ENCODE peak calls at places on chromosome 17, in four cellular contexts. C, N, Z and U are unnamed samples.
A peak's percentile ranks its signal among the peaks of the same experiment; 100 is the strongest.

GRCh38 chr17:37284198-37284597 is 91.6 kb upstream of the C17orf78 start:
- DNase-seq in C (no peak), Z (no peak), N (no peak), U (no peak)

GRCh38 chr17:39187152-39187830 is 10.2 kb downstream of the CACNB1 start:
- DNase-seq in Z (no peak), C (no peak), N (no peak), U (no peak)

GRCh38 chr17:1177099-1177996 is 2.4 kb downstream of the ABR start:
- DNase-seq in N (no peak), Z (no peak), C (no peak), U (no peak)

GRCh38 chr17:76265624-76266243 is 586 bp downstream of the UBALD2 start:
- DNase-seq in Z (no peak), C (peak; percentile 63), N (peak; percentile 40), U (no peak)

GRCh38 chr17:68613739-68614298 is 12.7 kb upstream of the FAM20A start:
- DNase-seq in C (peak; percentile 60), Z (peak; percentile 86), N (peak; percentile 49), U (no peak)

GRCh38 chr17:37781451-37781850 is 36.6 kb upstream of the HNF1B start:
- DNase-seq in C (no peak), Z (no peak), N (no peak), U (no peak)

GRCh38 chr17:48840441-48840840 is 9.6 kb downstream of the CALCOCO2 start:
- DNase-seq in Z (no peak), N (no peak), C (no peak), U (no peak)

GRCh38 chr17:39737761-39738567 is at the start of gene GRB7:
- DNase-seq in N (peak; percentile 74), C (no peak), Z (peak; percentile 56), U (no peak)

GRCh38 chr17:38598536-38598935 is 7.2 kb downstream of the SRCIN1 start:
- DNase-seq in Z (peak; percentile 82), C (peak; percentile 75), N (peak; percentile 91), U (no peak)

GRCh38 chr17:41825175-41825845 is 10.7 kb downstream of the NT5C3B start:
- DNase-seq in N (no peak), Z (no peak), C (no peak), U (no peak)

GRCh38 chr17:82219083-82219482 is 6.4 kb upstream of the CCDC57 start:
- DNase-seq in Z (no peak), N (no peak), C (no peak), U (no peak)

GRCh38 chr17:72111374-72111773 is 9.4 kb upstream of the SOX9 start:
- DNase-seq in N (no peak), C (no peak), Z (no peak), U (no peak)

GRCh38 chr17:20153231-20153630 is 144.1 kb downstream of the SPECC1 start:
- DNase-seq in Z (no peak), C (no peak), N (no peak), U (no peak)

GRCh38 chr17:1107777-1108559 is 71.8 kb downstream of the ABR start:
- DNase-seq in Z (no peak), N (no peak), C (no peak), U (no peak)

GRCh38 chr17:49861150-49861884 is 13.4 kb upstream of the TAC4 start:
- DNase-seq in Z (peak; percentile 64), C (peak; percentile 80), N (peak; percentile 87), U (no peak)

GRCh38 chr17:60151355-60151754 is 1.6 kb downstream of the CA4 start:
- DNase-seq in N (no peak), Z (no peak), C (no peak), U (no peak)

GRCh38 chr17:4987767-4988083 is 250 bp upstream of the CAMTA2 start:
- DNase-seq in C (no peak), N (no peak), Z (no peak), U (no peak)

GRCh38 chr17:28018439-28019070 is 23.9 kb upstream of the NLK start:
- DNase-seq in C (no peak), N (no peak), Z (no peak), U (no peak)

GRCh38 chr17:74921769-74922168 is 1.3 kb downstream of the USH1G start:
- DNase-seq in Z (no peak), C (no peak), N (no peak), U (no peak)

GRCh38 chr17:61144876-61145564 is 254.6 kb upstream of the TBX2 start:
- DNase-seq in N (peak; percentile 21), Z (no peak), C (no peak), U (no peak)

GRCh38 chr17:42766124-42766523 is 5.1 kb downstream of the RAMP2 start:
- DNase-seq in C (no peak), Z (peak; percentile 81), N (no peak), U (no peak)

GRCh38 chr17:42428141-42428944 is 5.3 kb upstream of the CAVIN1 start:
- DNase-seq in N (no peak), Z (peak; percentile 91), C (peak; percentile 66), U (no peak)

DNA sequence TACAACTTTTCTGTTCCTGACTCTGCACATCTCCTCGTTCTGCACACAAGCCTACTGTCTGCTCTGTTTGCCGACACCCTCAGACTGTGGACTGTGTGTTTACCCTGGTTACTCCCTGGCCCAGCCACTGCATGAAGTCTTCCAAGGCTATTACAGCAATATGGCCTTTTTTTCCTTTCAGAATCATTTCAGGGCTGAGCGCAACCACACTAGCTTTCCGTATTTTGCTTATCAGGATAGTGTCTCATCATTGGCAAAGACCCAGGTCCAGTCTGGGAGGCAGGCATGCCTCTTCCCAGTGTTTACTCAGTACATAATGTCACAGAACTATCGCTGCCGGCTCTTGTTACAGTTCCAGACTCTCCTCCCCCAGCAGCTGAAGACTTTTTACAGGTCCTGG is 10.1 kb downstream of the DNAH9 start:
- DNase-seq in Z (peak; percentile 85), N (peak; percentile 13), C (no peak), U (no peak)
- TF ChIP-seq FOXK2 in Z (no peak), N (no peak), C (no peak), U (no peak)

DNA sequence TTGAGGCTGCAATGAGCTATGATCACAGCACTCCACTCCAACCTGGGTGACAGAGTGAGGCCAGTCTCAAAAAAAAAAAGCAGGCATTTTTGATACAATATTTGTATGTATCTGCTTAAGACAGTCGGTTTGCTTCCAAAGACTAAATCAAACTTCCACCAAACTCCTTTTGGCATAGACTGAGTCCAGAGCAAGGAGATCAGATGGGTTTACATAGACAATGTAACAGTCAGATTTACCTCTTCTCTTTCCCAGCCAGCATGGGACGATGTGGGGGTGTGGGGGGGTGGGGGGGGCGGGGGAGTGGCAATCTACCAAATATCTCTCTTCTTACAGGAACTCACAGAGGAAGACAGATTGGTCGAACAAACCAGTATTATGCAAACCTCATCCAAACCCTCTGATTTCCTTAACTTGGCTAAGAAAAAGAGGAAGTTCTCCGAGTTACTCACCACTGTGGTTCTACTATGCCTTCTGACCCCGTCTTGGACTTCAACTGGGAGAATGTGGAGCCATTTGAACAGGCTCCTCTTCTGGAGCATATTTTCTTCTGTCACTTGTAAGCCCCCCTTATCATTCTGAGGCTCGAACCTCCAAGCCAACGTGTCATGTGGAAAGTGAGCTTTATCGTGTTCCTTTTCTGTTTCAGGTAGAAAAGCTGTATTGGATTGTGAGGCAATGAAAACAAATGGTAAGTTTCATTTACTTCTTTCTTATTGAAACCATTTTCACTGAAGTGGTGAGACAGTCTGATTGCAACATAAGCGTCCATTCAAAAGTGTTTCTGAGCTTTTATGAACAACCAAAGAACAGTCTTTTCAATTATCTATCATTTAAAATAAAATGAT is at the start of gene MILR1:
- DNase-seq in C (no peak), N (peak; percentile 74), Z (no peak), U (peak; percentile 77)
- TF ChIP-seq FOXK2 in C (no peak), N (peak; percentile 13), Z (no peak), U (no peak)

GRCh38 chr17:66255527-66255971 is 26.3 kb upstream of the APOH start:
- DNase-seq in Z (no peak), C (no peak), N (no peak), U (no peak)

GRCh38 chr17:66248285-66248684 is 19.1 kb upstream of the APOH start:
- DNase-seq in Z (no peak), C (no peak), N (no peak), U (no peak)

GRCh38 chr17:66255112-66255511 is 25.9 kb upstream of the APOH start:
- DNase-seq in N (peak; percentile 52), Z (peak; percentile 87), C (peak; percentile 68), U (no peak)

GRCh38 chr17:66250686-66251085 is 21.5 kb upstream of the APOH start:
- DNase-seq in Z (no peak), C (no peak), N (no peak), U (no peak)
- TF ChIP-seq FOXK2 in Z (no peak), C (no peak), N (no peak), U (no peak)

GRCh38 chr17:7438050-7438614 is 1.2 kb upstream of the FGF11 start:
- DNase-seq in N (peak; percentile 53), C (no peak), Z (no peak), U (no peak)

GRCh38 chr17:7435676-7436555 is 681 bp downstream of the TMEM102 start:
- DNase-seq in N (peak; percentile 57), C (peak; percentile 29), Z (no peak), U (no peak)

GRCh38 chr17:7438656-7439460 is 454 bp upstream of the FGF11 start:
- DNase-seq in N (no peak), C (no peak), Z (no peak), U (no peak)

GRCh38 chr17:7436556-7437368 is 1.5 kb downstream of the TMEM102 start:
- DNase-seq in N (no peak), C (peak; percentile 75), Z (peak; percentile 30), U (no peak)

GRCh38 chr17:7437369-7437863 is 1.9 kb upstream of the FGF11 start:
- DNase-seq in C (no peak), N (no peak), Z (no peak), U (no peak)
- TF ChIP-seq FOXK2 in C (no peak), N (no peak), Z (no peak), U (no peak)

GRCh38 chr17:77437747-77438146 is 297.0 kb downstream of the SEC14L1 start:
- DNase-seq in N (no peak), C (no peak), Z (no peak), U (no peak)
- TF ChIP-seq FOXK2 in N (no peak), C (no peak), Z (no peak), U (no peak)

DNA sequence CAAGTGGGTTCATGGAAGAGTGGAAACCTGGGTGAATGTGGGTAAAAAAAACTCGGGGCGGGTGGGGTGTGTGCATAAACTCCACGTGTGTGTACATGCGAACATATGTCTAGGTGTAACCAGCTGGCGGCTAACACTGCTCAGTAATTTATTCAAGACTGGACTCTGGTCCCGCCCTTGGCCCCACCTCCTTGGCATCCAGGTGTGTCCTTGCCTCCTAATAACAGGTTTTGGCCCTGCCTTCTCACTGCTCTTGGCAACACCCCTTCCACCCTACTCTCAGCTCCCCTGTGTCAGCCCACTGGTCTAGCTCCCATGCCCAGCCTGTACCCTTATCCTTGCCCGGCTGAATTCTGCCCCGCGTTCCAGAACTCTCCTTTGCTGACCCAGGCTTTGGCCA is 8.3 kb downstream of the FLII start:
- DNase-seq in C (no peak), N (no peak), Z (no peak), U (no peak)
- TF ChIP-seq FOXK2 in C (no peak), N (no peak), Z (no peak), U (no peak)

DNA sequence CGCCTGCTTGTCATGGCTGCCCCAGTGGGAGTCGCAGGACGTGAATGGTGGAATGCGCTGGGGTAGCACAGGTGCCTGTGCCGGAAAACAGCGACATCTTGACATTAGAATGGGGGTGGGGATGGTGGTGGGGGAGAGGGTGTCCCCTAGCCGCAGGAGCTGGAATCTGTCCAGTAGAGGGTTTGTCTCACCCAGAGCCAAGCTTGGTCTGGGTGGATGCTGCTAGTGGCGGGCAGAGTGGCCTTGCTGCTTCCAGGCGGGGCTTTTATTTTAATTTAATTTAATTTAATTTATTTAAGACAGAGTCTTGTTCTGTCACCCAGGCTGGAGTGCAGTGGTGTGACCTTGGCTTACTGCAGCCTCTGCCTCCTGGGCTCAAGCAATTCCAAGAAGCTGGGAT is 7.7 kb downstream of the BAIAP2 start:
- DNase-seq in N (no peak), C (no peak), Z (no peak), U (no peak)
- TF ChIP-seq FOXK2 in N (no peak), C (no peak), Z (no peak), U (no peak)